ENCODE peak calls at places on chromosomes 13 and 19, in four cellular contexts. One of them, this sample, is unnamed.

GRCh38 chr13:53161231-53161630 is 132.6 kb downstream of the OLFM4 start:
- DNase-seq in HepG2: no peak
- DNase-seq in SK-N-SH: no peak
- DNase-seq in GM12878: no peak
- DNase-seq in this sample: no peak

GRCh38 chr19:56917998-56918397 is 77.5 kb upstream of the PEG3 start:
- DNase-seq in SK-N-SH: no peak
- DNase-seq in HepG2: peak
- DNase-seq in GM12878: no peak
- DNase-seq in this sample: no peak

GRCh38 chr13:111484129-111484925 is 163.9 kb downstream of the TEX29 start:
- DNase-seq in HepG2: no peak
- DNase-seq in SK-N-SH: no peak
- DNase-seq in GM12878: no peak
- DNase-seq in this sample: no peak

GRCh38 chr13:35874704-35875103 is 256.5 kb downstream of the DCLK1 start:
- DNase-seq in SK-N-SH: no peak
- DNase-seq in HepG2: no peak
- DNase-seq in GM12878: no peak
- DNase-seq in this sample: no peak

GRCh38 chr13:87234981-87235380 is 436.2 kb upstream of the SLITRK5 start:
- DNase-seq in HepG2: no peak
- DNase-seq in SK-N-SH: no peak
- DNase-seq in GM12878: no peak
- DNase-seq in this sample: no peak

GRCh38 chr13:43587376-43587775 is 199.4 kb downstream of the ENOX1 start:
- DNase-seq in GM12878: no peak
- DNase-seq in HepG2: no peak
- DNase-seq in SK-N-SH: no peak
- DNase-seq in this sample: no peak

GRCh38 chr19:39969681-39970423 is 1.1 kb upstream of the PSMC4 start:
- DNase-seq in HepG2: no peak
- DNase-seq in SK-N-SH: no peak
- DNase-seq in GM12878: no peak
- DNase-seq in this sample: no peak

GRCh38 chr13:20616059-20616797 is 49.3 kb downstream of the IFT88 start:
- DNase-seq in GM12878: no peak
- DNase-seq in HepG2: no peak
- DNase-seq in SK-N-SH: no peak
- DNase-seq in this sample: no peak

GRCh38 chr19:40567750-40568494 is 8.8 kb upstream of the SHKBP1 start:
- DNase-seq in HepG2: no peak
- DNase-seq in SK-N-SH: peak
- DNase-seq in GM12878: no peak
- DNase-seq in this sample: no peak

GRCh38 chr13:66951426-66951825 is 278.7 kb downstream of the PCDH9 start:
- DNase-seq in HepG2: no peak
- DNase-seq in GM12878: no peak
- DNase-seq in SK-N-SH: no peak
- DNase-seq in this sample: no peak

GRCh38 chr19:11479090-11479469 is 1.8 kb downstream of the ELAVL3 start:
- DNase-seq in GM12878: no peak
- DNase-seq in SK-N-SH: no peak
- DNase-seq in HepG2: no peak
- DNase-seq in this sample: no peak

GRCh38 chr13:113493315-113493951 is 2.9 kb upstream of the DCUN1D2 start:
- DNase-seq in HepG2: peak
- DNase-seq in SK-N-SH: no peak
- DNase-seq in GM12878: peak
- DNase-seq in this sample: peak

GRCh38 chr19:35637165-35637564 is 4.4 kb upstream of the ETV2 start:
- DNase-seq in GM12878: no peak
- DNase-seq in SK-N-SH: no peak
- DNase-seq in HepG2: no peak
- DNase-seq in this sample: no peak

GRCh38 chr19:50430888-50431342 is 1.8 kb upstream of the MYBPC2 start:
- DNase-seq in HepG2: no peak
- DNase-seq in GM12878: no peak
- DNase-seq in SK-N-SH: no peak
- DNase-seq in this sample: no peak

GRCh38 chr19:55210120-55210493 is 806 bp upstream of the PTPRH start:
- DNase-seq in HepG2: peak
- DNase-seq in GM12878: no peak
- DNase-seq in SK-N-SH: no peak
- DNase-seq in this sample: no peak

GRCh38 chr13:67509039-67509438 is 278.9 kb upstream of the PCDH9 start:
- DNase-seq in HepG2: no peak
- DNase-seq in GM12878: no peak
- DNase-seq in SK-N-SH: no peak
- DNase-seq in this sample: no peak

GRCh38 chr13:43377149-43377548 is 353.8 kb downstream of the DNAJC15 start:
- DNase-seq in GM12878: no peak
- DNase-seq in SK-N-SH: no peak
- DNase-seq in HepG2: no peak
- DNase-seq in this sample: no peak

GRCh38 chr13:42271337-42272114 is 426 bp upstream of the AKAP11 start:
- DNase-seq in HepG2: peak
- DNase-seq in SK-N-SH: peak
- DNase-seq in GM12878: peak
- DNase-seq in this sample: peak

GRCh38 chr13:48265217-48265815 is 32.3 kb downstream of the ITM2B start:
- DNase-seq in HepG2: no peak
- DNase-seq in GM12878: peak
- DNase-seq in SK-N-SH: no peak
- DNase-seq in this sample: peak

GRCh38 chr19:7159105-7159933 is 89.8 kb downstream of the ZNF557 start:
- DNase-seq in HepG2: no peak
- DNase-seq in SK-N-SH: no peak
- DNase-seq in GM12878: no peak
- DNase-seq in this sample: no peak

GRCh38 chr13:31208554-31209122 is 8.9 kb downstream of the B3GLCT start:
- DNase-seq in GM12878: no peak
- DNase-seq in SK-N-SH: no peak
- DNase-seq in HepG2: no peak
- DNase-seq in this sample: no peak

GRCh38 chr19:16233081-16233776 is 35.5 kb downstream of the AP1M1 start:
- DNase-seq in SK-N-SH: peak
- DNase-seq in GM12878: no peak
- DNase-seq in HepG2: no peak
- DNase-seq in this sample: no peak

GRCh38 chr13:57740719-57741118 is 109.2 kb downstream of the PCDH17 start:
- DNase-seq in HepG2: no peak
- DNase-seq in GM12878: no peak
- DNase-seq in SK-N-SH: peak
- DNase-seq in this sample: no peak

GRCh38 chr19:5125797-5126497 is 157.0 kb downstream of the KDM4B start:
- DNase-seq in GM12878: no peak
- DNase-seq in HepG2: no peak
- DNase-seq in SK-N-SH: no peak
- DNase-seq in this sample: no peak

GRCh38 chr19:12544401-12544876 is 6.8 kb downstream of the ZNF564 start:
- DNase-seq in SK-N-SH: no peak
- DNase-seq in HepG2: no peak
- DNase-seq in GM12878: no peak
- DNase-seq in this sample: no peak

GRCh38 chr19:16429066-16429758 is 42.6 kb downstream of the EPS15L1 start:
- DNase-seq in SK-N-SH: peak
- DNase-seq in HepG2: no peak
- DNase-seq in GM12878: no peak
- DNase-seq in this sample: no peak

GRCh38 chr13:37775871-37776270 is 93.7 kb downstream of the TRPC4 start:
- DNase-seq in HepG2: no peak
- DNase-seq in SK-N-SH: no peak
- DNase-seq in GM12878: no peak
- DNase-seq in this sample: no peak

DNA sequence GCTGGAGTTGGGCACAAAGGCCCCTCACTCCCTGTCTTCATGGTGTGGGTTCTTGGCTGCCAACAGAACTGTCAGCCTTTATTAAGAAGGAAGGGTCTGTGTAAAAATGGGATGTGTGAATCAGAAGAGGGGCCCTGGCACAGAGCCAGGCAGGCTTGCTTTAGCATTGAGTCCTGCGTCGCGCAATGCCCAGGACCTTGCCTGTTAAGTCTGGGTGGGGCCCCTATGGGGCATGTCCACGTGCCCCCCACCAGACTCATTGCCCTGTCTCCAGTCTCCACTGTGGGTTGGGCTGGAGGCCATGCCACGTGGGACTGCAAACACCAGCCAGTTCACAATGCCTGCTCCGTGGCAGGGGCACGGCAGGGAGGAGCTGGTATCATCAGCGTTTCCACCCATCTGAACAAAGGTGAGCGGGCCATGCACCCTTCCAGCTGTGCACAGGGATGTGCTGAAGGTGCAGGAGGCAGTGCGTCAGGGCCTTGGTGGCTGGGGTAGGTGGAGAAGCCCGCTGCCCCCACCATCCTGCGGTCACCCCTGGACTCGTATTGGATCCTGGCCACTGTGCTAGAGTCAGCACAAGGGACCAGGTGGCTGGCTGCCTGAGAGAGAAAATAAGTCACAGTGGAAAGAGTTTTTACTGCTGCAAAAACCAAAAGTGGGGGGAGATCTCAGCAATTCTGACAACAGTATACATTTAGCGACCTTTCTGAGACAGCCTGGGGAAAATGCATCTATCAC is 84.6 kb downstream of the SLC7A1 start:
- DNase-seq in GM12878: no peak
- DNase-seq in SK-N-SH: no peak
- DNase-seq in HepG2: no peak
- DNase-seq in this sample: no peak
- TF ChIP-seq GABPA in GM12878: no peak
- TF ChIP-seq GABPA in SK-N-SH: no peak
- TF ChIP-seq GABPA in HepG2: no peak
- TF ChIP-seq GABPA in this sample: no peak

GRCh38 chr19:45886427-45887310 is 728 bp upstream of the IRF2BP1 start:
- DNase-seq in GM12878: peak
- DNase-seq in SK-N-SH: peak
- DNase-seq in HepG2: peak
- DNase-seq in this sample: peak
- TF ChIP-seq POLR2AphosphoS5 in GM12878: peak
- TF ChIP-seq POLR2AphosphoS5 in SK-N-SH: peak
- TF ChIP-seq POLR2AphosphoS5 in HepG2: peak
- TF ChIP-seq POLR2AphosphoS5 in this sample: peak

GRCh38 chr13:63364159-63364558 is 1948.5 kb upstream of the PCDH20 start:
- DNase-seq in SK-N-SH: no peak
- DNase-seq in GM12878: no peak
- DNase-seq in HepG2: no peak
- DNase-seq in this sample: no peak

GRCh38 chr13:63367522-63368198 is 1952.0 kb upstream of the PCDH20 start:
- DNase-seq in SK-N-SH: no peak
- DNase-seq in GM12878: no peak
- DNase-seq in HepG2: no peak
- DNase-seq in this sample: no peak

GRCh38 chr13:63370101-63370500 is 1954.5 kb upstream of the PCDH20 start:
- DNase-seq in HepG2: no peak
- DNase-seq in GM12878: no peak
- DNase-seq in SK-N-SH: no peak
- DNase-seq in this sample: no peak
- TF ChIP-seq GABPA in HepG2: no peak
- TF ChIP-seq GABPA in GM12878: no peak
- TF ChIP-seq GABPA in SK-N-SH: no peak
- TF ChIP-seq GABPA in this sample: no peak

GRCh38 chr19:10006335-10006708 is 4.0 kb downstream of the COL5A3 start:
- DNase-seq in SK-N-SH: no peak
- DNase-seq in GM12878: no peak
- DNase-seq in HepG2: no peak
- DNase-seq in this sample: no peak
- TF ChIP-seq POLR2AphosphoS5 in SK-N-SH: no peak
- TF ChIP-seq POLR2AphosphoS5 in GM12878: no peak
- TF ChIP-seq POLR2AphosphoS5 in HepG2: no peak
- TF ChIP-seq POLR2AphosphoS5 in this sample: no peak